ENCODE peak calls at places on chromosome 21, in nine cellular contexts. X is heart left ventricle, G is fibroblast of pulmonary artery, T is RWPE1, O is adrenal gland, K is mucosa of descending colon, W is Peyer's patch, J is vagina, R is astrocyte of the spinal cord. P is an unnamed sample.

GRCh38 chr21:45517249-45518065 is 24.8 kb downstream of the SLC19A1 start:
- DNase-seq in X (no peak), T (no peak), G (peak), O (peak), K (peak), W (peak), R (no peak), J (no peak), P (no peak)

GRCh38 chr21:41680444-41681335 is 86.2 kb downstream of the RIPK4 start:
- DNase-seq in X (no peak), K (peak), T (no peak), G (no peak), O (no peak), W (no peak), R (no peak), J (no peak), P (no peak)

GRCh38 chr21:45531393-45532215 is 10.6 kb downstream of the SLC19A1 start:
- DNase-seq in R (no peak), K (peak), O (peak), G (no peak), W (peak), J (no peak), X (no peak), T (no peak), P (no peak)

GRCh38 chr21:22743085-22743484 is 1744.9 kb downstream of the NCAM2 start:
- DNase-seq in J (no peak), O (no peak), R (no peak), G (no peak), W (no peak), K (no peak), T (no peak), X (no peak), P (no peak)

GRCh38 chr21:15682977-15683376 is 46.8 kb upstream of the USP25 start:
- DNase-seq in K (no peak), W (no peak), T (peak), O (no peak), G (peak), J (no peak), R (peak), X (no peak), P (no peak)

GRCh38 chr21:42010507-42011493 is 640 bp upstream of the ZBTB21 start:
- DNase-seq in J (peak), W (peak), X (peak), G (no peak), O (peak), K (peak), R (peak), T (peak), P (no peak)

GRCh38 chr21:46322351-46323226 is 1.1 kb downstream of the C21orf58 start:
- DNase-seq in T (no peak), X (no peak), W (no peak), R (peak), J (no peak), K (peak), O (no peak), G (peak), P (no peak)

GRCh38 chr21:15170614-15171013 is 105.8 kb upstream of the NRIP1 start:
- DNase-seq in X (no peak), R (no peak), K (no peak), T (no peak), W (no peak), J (no peak), O (no peak), G (no peak), P (no peak)

GRCh38 chr21:29302340-29302991 is 3.7 kb downstream of the BACH1 start:
- DNase-seq in K (no peak), J (no peak), X (no peak), W (no peak), R (no peak), G (no peak), O (no peak), T (no peak), P (no peak)

GRCh38 chr21:14366998-14367397 is 15.9 kb downstream of the HSPA13 start:
- DNase-seq in J (no peak), O (no peak), W (no peak), T (no peak), G (no peak), X (no peak), R (no peak), K (no peak), P (no peak)

GRCh38 chr21:28669331-28669730 is 323.3 kb downstream of the LTN1 start:
- DNase-seq in O (no peak), G (no peak), T (no peak), W (no peak), R (no peak), J (no peak), X (no peak), K (no peak), P (no peak)

GRCh38 chr21:24110846-24111245 is 1496.4 kb downstream of the MRPL39 start:
- DNase-seq in K (no peak), G (no peak), W (no peak), T (no peak), X (no peak), R (peak), O (no peak), J (no peak), P (peak)

GRCh38 chr21:38802050-38803026 is 3.4 kb upstream of the ETS2 start:
- DNase-seq in X (no peak), K (no peak), G (no peak), J (no peak), O (no peak), W (no peak), T (no peak), R (no peak), P (no peak)

GRCh38 chr21:44012474-44013379 is 618 bp downstream of the TRAPPC10 start:
- DNase-seq in T (peak), O (peak), X (peak), K (peak), W (peak), J (no peak), G (peak), R (no peak), P (no peak)
- TF ChIP-seq CTCF in T (peak), O (no peak), X (peak), K (no peak), W (no peak), J (no peak), G (no peak), R (no peak), P (no peak)

GRCh38 chr21:35036521-35037383 is 12.3 kb downstream of the RUNX1 start:
- DNase-seq in G (no peak), O (no peak), W (no peak), X (no peak), J (no peak), R (no peak), K (no peak), T (no peak), P (no peak)

GRCh38 chr21:35041122-35041521 is 8.0 kb downstream of the RUNX1 start:
- DNase-seq in T (no peak), R (no peak), W (no peak), O (no peak), X (no peak), K (no peak), G (no peak), J (no peak), P (no peak)

GRCh38 chr21:35038772-35039145 is 10.3 kb downstream of the RUNX1 start:
- DNase-seq in R (no peak), G (no peak), T (no peak), K (no peak), O (no peak), W (no peak), X (no peak), J (no peak), P (no peak)

GRCh38 chr21:35037384-35038105 is 11.6 kb downstream of the RUNX1 start:
- DNase-seq in O (no peak), J (peak), R (no peak), X (no peak), T (no peak), K (no peak), W (no peak), G (no peak), P (no peak)

DNA sequence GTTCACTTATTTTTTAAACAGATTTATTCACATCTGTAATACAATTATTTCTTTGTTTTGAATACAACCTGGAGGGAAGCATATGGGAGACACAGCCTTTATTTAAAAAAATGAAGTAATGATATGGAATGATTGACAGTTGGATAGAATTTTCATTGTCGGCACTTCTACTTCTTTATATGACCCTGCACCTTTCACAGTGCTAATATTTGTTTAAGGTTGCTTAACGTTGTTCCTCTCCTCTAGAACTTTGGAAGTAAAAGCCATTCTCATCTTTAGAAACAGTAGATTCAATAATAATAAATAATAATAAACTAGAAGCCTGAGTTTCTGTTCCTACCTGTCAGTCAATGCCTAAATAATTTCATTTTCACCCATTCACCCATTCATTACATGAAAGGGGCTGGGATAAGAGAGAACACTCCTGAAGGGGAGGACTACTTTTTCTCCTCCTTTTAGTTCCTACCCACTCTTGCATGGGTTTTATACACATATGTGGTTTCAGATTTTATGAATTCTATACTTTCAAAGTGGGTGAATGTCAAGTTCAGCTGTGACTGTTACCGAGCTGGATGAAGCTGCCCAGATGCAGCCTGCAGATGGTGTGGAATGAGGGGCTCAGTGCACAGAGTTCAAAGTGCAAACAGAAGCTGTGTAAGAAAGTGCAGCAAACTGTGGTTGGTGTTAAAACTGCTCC is 9.4 kb downstream of the RUNX1 start:
- DNase-seq in J (no peak), R (no peak), G (no peak), K (no peak), O (no peak), T (no peak), X (no peak), W (no peak), P (no peak)
- TF ChIP-seq CTCF in J (no peak), R (no peak), G (no peak), K (no peak), O (no peak), T (no peak), X (no peak), W (no peak), P (no peak)

DNA sequence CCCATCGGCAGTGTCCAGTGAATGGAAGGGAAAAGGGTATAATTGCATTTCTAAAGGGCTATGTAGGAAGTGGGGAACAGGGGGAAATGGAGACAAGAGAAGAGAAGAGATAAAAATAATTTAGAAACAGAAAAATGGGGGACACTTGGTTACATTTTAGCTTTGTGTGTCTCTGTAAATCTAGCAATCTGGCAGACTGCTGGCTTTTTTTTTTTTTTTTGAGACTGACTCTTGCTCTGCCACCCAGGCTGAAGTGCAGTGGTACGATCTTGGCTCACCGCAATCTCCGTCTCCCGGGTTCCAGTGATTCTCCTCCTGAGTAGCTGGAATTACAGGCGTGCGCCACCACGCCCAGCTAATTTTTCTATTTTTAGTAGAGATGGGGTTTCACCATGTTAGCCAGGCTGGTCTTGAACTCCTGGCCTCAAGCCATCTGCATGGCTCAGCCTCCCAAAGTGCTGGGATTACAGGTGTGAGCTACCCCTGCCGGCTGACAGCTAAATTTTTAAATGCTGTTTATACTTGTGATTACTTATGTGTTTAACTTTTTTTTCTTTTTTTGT is 53.4 kb downstream of the AGPAT3 start:
- DNase-seq in T (no peak), W (no peak), X (no peak), K (no peak), O (no peak), G (no peak), J (no peak), R (no peak), P (no peak)
- TF ChIP-seq CTCF in T (no peak), W (no peak), X (no peak), K (no peak), O (no peak), G (no peak), J (no peak), R (no peak), P (no peak)

DNA sequence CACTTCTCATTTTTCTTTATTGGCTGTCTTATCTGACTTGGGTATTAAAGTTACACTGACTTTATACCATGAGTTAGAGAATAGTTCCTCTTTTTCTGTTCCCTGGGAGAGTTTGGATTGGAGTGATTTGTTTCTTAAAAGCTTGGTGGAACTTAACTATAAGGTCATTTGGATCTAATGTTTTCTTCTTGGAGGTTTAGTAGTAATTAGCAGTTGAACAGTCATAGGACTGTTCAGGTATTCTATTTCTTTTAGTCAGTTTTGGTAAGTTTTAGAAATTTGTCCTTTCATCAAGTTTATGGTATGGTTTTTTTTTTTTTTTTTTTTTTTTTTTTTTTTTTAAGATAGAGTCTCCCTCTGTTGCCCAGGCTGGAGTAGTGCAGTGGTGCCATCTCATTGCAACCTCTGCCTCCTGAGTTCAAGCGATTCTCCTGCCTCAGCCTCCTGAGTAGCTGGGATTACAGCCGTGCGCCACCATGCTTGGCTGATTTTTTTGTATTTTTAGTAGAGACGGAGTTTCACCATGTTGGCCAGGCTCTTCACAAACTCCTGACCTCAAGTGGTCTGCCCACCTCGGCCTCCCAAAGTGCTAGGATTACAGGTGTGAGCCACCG is 6.3 kb downstream of the TTC3 start:
- DNase-seq in T (no peak), R (no peak), K (no peak), J (no peak), X (no peak), W (no peak), G (no peak), O (no peak), P (no peak)
- TF ChIP-seq CTCF in T (no peak), R (peak), K (no peak), J (no peak), X (peak), W (peak), G (no peak), O (no peak), P (peak)

GRCh38 chr21:19781881-19782652 is 1216.1 kb upstream of the NCAM2 start:
- DNase-seq in O (no peak), J (no peak), R (no peak), G (no peak), K (no peak), W (no peak), X (no peak), T (no peak), P (no peak)
- TF ChIP-seq CTCF in O (no peak), J (no peak), R (no peak), G (no peak), K (no peak), W (no peak), X (no peak), T (no peak), P (no peak)

GRCh38 chr21:37220433-37220980 is 46.6 kb downstream of the VPS26C start:
- DNase-seq in J (no peak), X (no peak), G (peak), T (peak), R (peak), O (no peak), K (peak), W (peak), P (peak)

GRCh38 chr21:37223804-37224345 is 43.3 kb downstream of the VPS26C start:
- DNase-seq in K (no peak), R (no peak), G (no peak), W (no peak), J (peak), O (no peak), T (no peak), X (no peak), P (no peak)

GRCh38 chr21:37219766-37220432 is 47.2 kb downstream of the VPS26C start:
- DNase-seq in R (no peak), X (no peak), K (no peak), J (no peak), G (no peak), W (no peak), T (no peak), O (no peak), P (no peak)

GRCh38 chr21:37224861-37225260 is 42.3 kb downstream of the VPS26C start:
- DNase-seq in X (no peak), T (no peak), R (no peak), J (peak), K (no peak), W (no peak), G (no peak), O (no peak), P (no peak)

GRCh38 chr21:37220981-37221664 is 46.0 kb downstream of the VPS26C start:
- DNase-seq in X (peak), O (peak), W (peak), R (peak), T (peak), K (peak), G (peak), J (peak), P (peak)
- TF ChIP-seq CTCF in X (peak), O (no peak), W (peak), R (peak), T (peak), K (no peak), G (peak), J (peak), P (no peak)

GRCh38 chr21:33372582-33372981 is 30.6 kb upstream of the IFNGR2 start:
- DNase-seq in X (no peak), K (no peak), G (no peak), J (no peak), T (no peak), W (peak), O (no peak), R (no peak), P (no peak)
- TF ChIP-seq CTCF in X (no peak), K (no peak), G (no peak), J (no peak), T (no peak), W (no peak), O (no peak), R (no peak), P (no peak)

DNA sequence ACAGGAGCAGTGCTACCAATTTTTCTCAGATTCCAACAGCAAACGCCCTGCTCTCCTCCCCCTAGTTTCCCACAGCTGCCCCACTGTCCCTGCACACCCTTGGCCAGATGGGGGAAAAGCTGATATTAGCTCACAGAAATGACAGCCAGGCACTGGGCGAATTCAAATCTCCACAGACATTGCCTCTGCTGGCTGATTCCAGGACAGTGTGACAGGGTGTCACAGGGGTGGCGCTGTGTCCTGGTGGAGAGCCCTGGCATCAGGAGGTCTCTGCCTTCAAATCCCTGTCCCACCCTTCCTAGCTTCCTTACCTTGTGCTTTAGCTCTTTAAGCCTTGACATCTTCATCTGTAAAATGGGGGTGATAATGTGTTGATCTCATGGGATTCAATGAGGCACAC is 10.4 kb downstream of the OLIG1 start:
- DNase-seq in O (no peak), G (no peak), X (no peak), W (no peak), T (no peak), J (no peak), R (no peak), K (no peak), P (no peak)
- TF ChIP-seq CTCF in O (no peak), G (no peak), X (no peak), W (no peak), T (no peak), J (no peak), R (no peak), K (no peak), P (no peak)

DNA sequence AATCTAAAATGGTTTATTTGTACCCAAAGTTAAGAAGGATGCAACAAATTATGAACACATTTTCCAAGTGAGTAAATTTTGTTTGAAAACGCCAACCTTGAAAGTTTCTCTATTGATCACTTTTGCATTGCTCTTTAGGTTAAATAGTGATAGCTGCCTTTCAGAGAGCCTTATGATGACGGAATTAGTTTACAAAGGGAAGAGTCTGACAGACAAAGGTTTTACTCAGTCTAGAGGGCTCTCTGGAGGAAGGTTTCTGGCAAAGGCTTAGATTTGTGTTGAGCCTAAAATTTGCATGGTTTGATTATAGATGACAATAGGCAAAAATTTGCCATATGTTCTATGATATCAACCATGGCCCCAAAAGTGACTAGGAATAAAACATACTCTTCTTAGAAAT is 95.9 kb upstream of the RUNX1 start:
- DNase-seq in G (no peak), T (no peak), X (no peak), J (no peak), R (no peak), W (no peak), K (no peak), O (no peak), P (no peak)
- TF ChIP-seq CTCF in G (no peak), T (no peak), X (no peak), J (no peak), R (no peak), W (no peak), K (no peak), O (no peak), P (no peak)